ENCODE peak calls at places on chromosomes 13 and 19, in ten cellular contexts. I is thyroid gland, R is mammary epithelial cell, O is adrenal gland, J is spleen, H is aorta, T is neural progenitor cell, K is PC-3, S is breast epithelium, A is iPS DF 6.9. D is an unnamed sample.
A peak's percentile ranks its signal among the peaks of the same experiment; 100 is the strongest.

GRCh38 chr19:29636553-29637325 is 28.5 kb upstream of the PLEKHF1 start:
- DNase-seq in S (no peak), T (no peak), A (no peak), R (no peak), I (no peak), K (no peak), O (no peak), J (peak; percentile 38), H (no peak), D (no peak)

GRCh38 chr13:70203661-70204229 is 95.5 kb upstream of the KLHL1 start:
- DNase-seq in R (no peak), K (peak; percentile 26), H (no peak), O (no peak), S (no peak), I (no peak), J (no peak), T (peak; percentile 23), A (peak; percentile 11), D (no peak)

GRCh38 chr19:34316741-34317241 is 48.2 kb upstream of the GPI start:
- DNase-seq in A (no peak), K (peak; percentile 17), T (no peak), H (no peak), I (no peak), O (no peak), S (no peak), J (no peak), R (peak; percentile 16), D (no peak)

GRCh38 chr19:7930765-7931164 is 4.8 kb upstream of the CTXN1 start:
- DNase-seq in K (no peak), R (no peak), T (no peak), S (no peak), H (no peak), I (no peak), O (peak; percentile 30), J (no peak), A (no peak), D (no peak)

GRCh38 chr13:113917096-113917495 is 53.2 kb upstream of the GAS6 start:
- DNase-seq in R (no peak), H (no peak), A (no peak), I (no peak), O (peak; percentile 16), T (no peak), K (no peak), J (no peak), S (peak; percentile 14), D (peak; percentile 10)

GRCh38 chr13:93554514-93554913 is 327.9 kb downstream of the GPC6 start:
- DNase-seq in H (no peak), R (no peak), T (peak; percentile 20), S (no peak), J (no peak), I (no peak), A (no peak), K (no peak), O (no peak), D (no peak)

GRCh38 chr13:76778906-76779305 is 107.3 kb downstream of the KCTD12 start:
- DNase-seq in S (no peak), J (no peak), H (no peak), T (no peak), K (no peak), I (no peak), A (no peak), R (no peak), O (no peak), D (no peak)

GRCh38 chr13:57763689-57764088 is 132.1 kb downstream of the PCDH17 start:
- DNase-seq in K (no peak), R (no peak), I (no peak), T (no peak), A (no peak), J (no peak), H (no peak), O (no peak), S (no peak), D (no peak)

GRCh38 chr13:73832203-73832602 is 302.0 kb downstream of the KLF12 start:
- DNase-seq in H (no peak), O (no peak), K (peak; percentile 61), R (no peak), T (peak; percentile 25), I (no peak), S (no peak), A (no peak), J (no peak), D (peak; percentile 56)

GRCh38 chr13:113448885-113449692 is 4.2 kb downstream of the ADPRHL1 start:
- DNase-seq in S (peak; percentile 55), K (peak; percentile 93), H (peak; percentile 47), J (peak; percentile 80), I (no peak), R (no peak), O (peak; percentile 73), T (no peak), A (no peak), D (peak; percentile 68)

GRCh38 chr19:10219678-10220077 is 11.5 kb downstream of the S1PR2 start:
- DNase-seq in S (no peak), I (no peak), K (peak; percentile 74), J (no peak), T (peak; percentile 26), A (no peak), R (peak; percentile 49), H (no peak), O (no peak), D (peak; percentile 59)

DNA sequence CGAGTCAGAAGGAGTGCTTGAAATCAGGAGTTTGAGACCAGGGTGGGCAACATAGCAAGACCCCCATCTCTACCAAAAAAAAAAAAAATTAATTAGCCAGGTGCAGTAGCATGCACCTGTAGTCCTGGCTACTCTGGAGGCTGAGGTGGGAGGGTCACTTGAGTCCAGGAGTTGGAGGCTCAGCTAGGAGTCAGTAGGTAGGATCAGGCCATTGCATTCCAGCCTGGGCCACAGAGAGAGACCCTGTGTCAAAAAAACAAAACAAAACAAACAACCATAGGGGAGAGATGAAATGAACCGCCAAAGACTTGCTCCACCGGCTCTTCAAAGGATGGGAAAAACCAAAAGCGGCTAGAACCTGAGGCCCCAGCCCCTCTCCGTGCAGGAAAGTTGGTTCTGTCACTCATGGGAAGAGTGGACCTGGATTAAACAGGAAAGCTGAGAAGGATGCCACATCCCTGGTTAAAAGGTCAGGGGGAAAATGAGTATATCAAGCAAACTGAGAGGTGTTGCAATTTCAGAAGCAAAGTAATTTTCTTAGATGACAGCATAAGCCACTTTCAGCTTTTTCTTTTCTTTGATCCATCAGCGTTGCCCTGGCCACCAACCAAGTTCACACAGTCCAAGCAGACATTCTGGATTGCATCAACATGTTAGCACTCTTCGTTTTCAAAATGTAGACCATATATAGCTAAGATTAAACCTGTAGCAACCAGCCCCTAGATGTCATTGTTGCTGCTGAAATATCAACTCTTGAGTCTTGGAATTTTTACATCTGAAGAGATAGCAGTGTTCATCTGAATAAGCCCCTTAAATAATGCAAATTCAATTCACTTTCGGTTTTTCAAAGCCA is 8.9 kb upstream of the ZNF507 start:
- DNase-seq in S (no peak), T (no peak), R (no peak), J (no peak), K (peak; percentile 15), A (no peak), H (no peak), I (no peak), O (no peak), D (no peak)
- H3K27ac ChIP-seq in S (no peak overlapping the region), T (no peak overlapping the region), R (no peak overlapping the region), J (no peak overlapping the region), K (no peak overlapping the region), A (no peak overlapping the region), H (peak overlapping the region; percentile 58), I (no peak overlapping the region), O (no peak overlapping the region), D (no peak overlapping the region)

GRCh38 chr19:38699647-38700349 is 44.5 kb downstream of the CAPN12 start:
- DNase-seq in S (no peak), J (no peak), A (no peak), O (no peak), T (no peak), R (no peak), I (no peak), H (no peak), K (no peak), D (no peak)

GRCh38 chr19:38698225-38699026 is 45.8 kb downstream of the CAPN12 start:
- DNase-seq in I (no peak), K (no peak), T (peak; percentile 70), H (no peak), O (no peak), R (peak; percentile 57), A (no peak), J (no peak), S (no peak), D (no peak)

GRCh38 chr19:38700350-38700932 is 43.8 kb downstream of the CAPN12 start:
- DNase-seq in R (no peak), H (no peak), J (no peak), S (no peak), O (no peak), I (no peak), T (no peak), K (no peak), A (no peak), D (no peak)

GRCh38 chr19:38697641-38698071 is 46.6 kb downstream of the CAPN12 start:
- DNase-seq in A (no peak), R (no peak), K (no peak), O (no peak), S (no peak), H (no peak), J (no peak), T (no peak), I (no peak), D (no peak)

DNA sequence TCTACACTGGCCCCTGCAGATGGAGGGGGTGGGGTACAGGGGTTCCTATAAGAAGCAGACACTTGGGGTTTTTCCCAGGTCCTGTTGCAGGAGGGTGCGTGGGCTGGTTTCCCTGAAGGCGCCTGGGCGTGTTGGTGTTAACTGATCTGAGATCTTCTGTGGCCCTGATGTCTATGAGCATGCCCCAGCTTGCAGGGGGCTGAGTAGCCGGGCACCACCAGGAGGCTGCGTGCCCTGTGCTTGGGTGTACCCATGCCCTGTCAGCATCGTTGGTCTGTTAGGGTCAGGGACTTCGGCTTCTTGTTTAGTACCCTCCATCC is 45.3 kb downstream of the CAPN12 start:
- DNase-seq in A (no peak), R (peak; percentile 98), O (no peak), H (no peak), S (no peak), J (no peak), I (no peak), K (no peak), T (no peak), D (no peak)
- H3K4me1 ChIP-seq in A (peaks cover 7% of the 10 kb centered on the region), R (peaks cover 71% of the 10 kb centered on the region), O (peaks cover 45% of the 10 kb centered on the region), H (no peaks in the 10 kb centered on the region), S (peaks cover 15% of the 10 kb centered on the region), J (peaks cover 64% of the 10 kb centered on the region), I (peaks cover 90% of the 10 kb centered on the region), K (peaks cover 15% of the 10 kb centered on the region), T (peaks cover 21% of the 10 kb centered on the region), D (peaks cover 10% of the 10 kb centered on the region)

GRCh38 chr19:49064768-49065611 is at the start of gene NTF4:
- DNase-seq in S (peak; percentile 52), A (no peak), K (peak; percentile 23), H (no peak), I (peak; percentile 38), O (no peak), T (peak; percentile 88), R (peak; percentile 51), J (no peak), D (no peak)
- H3K27ac ChIP-seq in S (peak within 1 kb of the TSS; percentile 84), A (no peak within 1 kb of the TSS), K (no peak within 1 kb of the TSS), H (no peak within 1 kb of the TSS), I (no peak within 1 kb of the TSS), O (no peak within 1 kb of the TSS), T (no peak within 1 kb of the TSS), R (peak within 1 kb of the TSS; percentile 37), J (no peak within 1 kb of the TSS), D (no peak within 1 kb of the TSS)

DNA sequence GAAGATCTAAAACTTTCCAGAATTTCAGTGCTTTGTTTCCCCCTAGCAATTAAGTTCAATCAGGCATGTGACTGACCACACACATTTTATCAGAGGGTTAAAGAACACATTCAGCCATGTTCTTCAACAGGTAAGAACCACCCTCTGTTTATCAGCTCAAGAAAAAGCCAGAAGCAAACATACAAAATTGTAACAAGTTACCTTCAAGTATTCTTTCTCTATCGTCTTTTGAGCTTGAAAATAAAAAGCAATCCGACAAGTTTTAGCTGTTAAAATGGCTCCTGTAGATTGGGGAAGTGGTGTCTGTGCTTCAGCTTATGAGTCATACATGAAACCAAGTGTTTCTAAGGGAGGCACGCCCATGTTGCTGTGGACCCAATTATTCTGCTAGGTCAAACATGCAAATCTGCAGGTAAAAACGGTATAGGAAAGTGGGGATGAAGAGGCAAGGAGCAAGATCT is at the start of gene ELF1:
- DNase-seq in O (peak; percentile 40), T (no peak), A (no peak), K (peak; percentile 78), R (peak; percentile 90), I (peak; percentile 66), J (peak; percentile 83), S (peak; percentile 58), H (peak; percentile 67), D (peak; percentile 63)
- H3K4me1 ChIP-seq in O (peaks cover 9% of the 10 kb centered on the region), T (peaks cover 31% of the 10 kb centered on the region), A (no peaks in the 10 kb centered on the region), K (peaks cover 14% of the 10 kb centered on the region), R (peaks cover 12% of the 10 kb centered on the region), I (peaks cover 36% of the 10 kb centered on the region), J (peaks cover 27% of the 10 kb centered on the region), S (peaks cover 13% of the 10 kb centered on the region), H (peaks cover 1% of the 10 kb centered on the region), D (peaks cover 10% of the 10 kb centered on the region)